ENCODE peak calls at places on chromosomes 12 and 14, in eight cellular contexts. V is aorta; D is brain microvascular endothelial cell; L is thyroid gland; B is CD4-positive, alpha-beta memory T cell; M is SK-N-SH; U is fibroblast of lung; J is adrenal gland. E is an unnamed sample.

GRCh38 chr14:92613008-92613658 is 99.6 kb downstream of the RIN3 start:
- DNase-seq in V (no peak), D (no peak), L (peak), B (peak), M (peak), U (no peak), J (no peak), E (peak)

GRCh38 chr12:127272864-127273263 is 994.1 kb upstream of the TMEM132C start:
- DNase-seq in V (no peak), D (peak), L (no peak), B (no peak), M (no peak), U (no peak), J (no peak), E (no peak)

GRCh38 chr12:104314242-104314614 is 10.7 kb downstream of the EID3 start:
- DNase-seq in V (no peak), D (no peak), L (no peak), B (no peak), M (no peak), U (no peak), J (no peak), E (no peak)

GRCh38 chr12:27618836-27619235 is 77.4 kb upstream of the REP15 start:
- DNase-seq in V (no peak), D (peak), L (no peak), B (no peak), M (no peak), U (no peak), J (no peak), E (no peak)

GRCh38 chr12:121560392-121561021 is 20.3 kb downstream of the KDM2B start:
- DNase-seq in V (peak), D (no peak), L (no peak), B (no peak), M (no peak), U (no peak), J (no peak), E (no peak)

GRCh38 chr12:106093246-106093645 is 45.5 kb downstream of the NUAK1 start:
- DNase-seq in V (no peak), D (no peak), L (no peak), B (no peak), M (no peak), U (no peak), J (no peak), E (no peak)

GRCh38 chr12:5965950-5966383 is 20.9 kb upstream of the ANO2 start:
- DNase-seq in V (no peak), D (peak), L (peak), B (no peak), M (peak), U (peak), J (peak), E (peak)

GRCh38 chr12:46948936-46949555 is 123.2 kb upstream of the SLC38A4 start:
- DNase-seq in V (no peak), D (no peak), L (no peak), B (no peak), M (no peak), U (no peak), J (no peak), E (no peak)

GRCh38 chr14:30283822-30284446 is 275.0 kb upstream of the G2E3 start:
- DNase-seq in V (no peak), D (peak), L (peak), B (no peak), M (peak), U (peak), J (peak), E (no peak)

GRCh38 chr12:3119745-3120660 is 42.8 kb downstream of the TSPAN9 start:
- DNase-seq in V (peak), D (no peak), L (peak), B (no peak), M (peak), U (peak), J (no peak), E (no peak)

GRCh38 chr12:19869413-19869812 is 430.1 kb downstream of the AEBP2 start:
- DNase-seq in V (peak), D (peak), L (no peak), B (no peak), M (no peak), U (no peak), J (no peak), E (no peak)

GRCh38 chr14:59159169-59159568 is 29.3 kb upstream of the DAAM1 start:
- DNase-seq in V (no peak), D (no peak), L (no peak), B (no peak), M (no peak), U (peak), J (no peak), E (no peak)

GRCh38 chr12:126469211-126469610 is 1404.0 kb downstream of the AACS start:
- DNase-seq in V (no peak), D (no peak), L (no peak), B (no peak), M (no peak), U (no peak), J (no peak), E (no peak)

GRCh38 chr12:49868952-49869815 is 26.3 kb upstream of the BCDIN3D start:
- DNase-seq in V (peak), D (peak), L (peak), B (no peak), M (peak), U (peak), J (peak), E (no peak)

GRCh38 chr12:78062781-78063180 is 232.1 kb downstream of the NAV3 start:
- DNase-seq in V (peak), D (peak), L (peak), B (no peak), M (no peak), U (peak), J (peak), E (no peak)

GRCh38 chr14:100834441-100835277 is 8.7 kb downstream of the MEG3 start:
- DNase-seq in V (no peak), D (no peak), L (no peak), B (no peak), M (no peak), U (no peak), J (no peak), E (no peak)

GRCh38 chr12:570949-571794 is 92.1 kb downstream of the NINJ2 start:
- DNase-seq in V (peak), D (no peak), L (peak), B (no peak), M (no peak), U (peak), J (peak), E (no peak)

GRCh38 chr12:100741084-100741711 is 53.4 kb upstream of the ANO4 start:
- DNase-seq in V (no peak), D (peak), L (peak), B (no peak), M (peak), U (peak), J (no peak), E (no peak)

GRCh38 chr12:27013606-27014084 is 539 bp downstream of the TM7SF3 start:
- DNase-seq in V (no peak), D (peak), L (peak), B (no peak), M (no peak), U (peak), J (peak), E (no peak)

GRCh38 chr14:102511538-102511937 is 2.0 kb upstream of the ANKRD9 start:
- DNase-seq in V (no peak), D (no peak), L (no peak), B (no peak), M (no peak), U (no peak), J (no peak), E (no peak)

GRCh38 chr14:102509744-102510615 is at the start of gene ANKRD9:
- DNase-seq in V (peak), D (peak), L (peak), B (peak), M (peak), U (peak), J (peak), E (peak)

GRCh38 chr14:102512713-102513373 is 3.3 kb upstream of the ANKRD9 start:
- DNase-seq in V (no peak), D (no peak), L (no peak), B (no peak), M (no peak), U (no peak), J (no peak), E (no peak)

GRCh38 chr14:102508774-102509743 is 517 bp downstream of the ANKRD9 start:
- DNase-seq in V (peak), D (no peak), L (peak), B (peak), M (peak), U (peak), J (peak), E (peak)

GRCh38 chr14:102510616-102511520 is 1.3 kb upstream of the ANKRD9 start:
- DNase-seq in V (no peak), D (no peak), L (peak), B (no peak), M (no peak), U (no peak), J (no peak), E (no peak)
- H3K4me3 ChIP-seq in V (no peak), D (no peak), L (peak), B (peak), M (no peak), U (no peak), J (no peak), E (peak)

GRCh38 chr12:22755629-22756028 is 130.7 kb downstream of the ETNK1 start:
- DNase-seq in V (peak), D (no peak), L (no peak), B (no peak), M (no peak), U (no peak), J (no peak), E (no peak)
- H3K4me3 ChIP-seq in V (no peak), D (no peak), L (no peak), B (no peak), M (no peak), U (no peak), J (no peak), E (no peak)

GRCh38 chr12:15752780-15753179 is 36.4 kb downstream of the EPS8 start:
- DNase-seq in V (no peak), D (no peak), L (no peak), B (no peak), M (no peak), U (peak), J (no peak), E (no peak)

GRCh38 chr12:15749937-15750336 is 39.3 kb downstream of the EPS8 start:
- DNase-seq in V (no peak), D (no peak), L (no peak), B (no peak), M (no peak), U (no peak), J (no peak), E (no peak)

GRCh38 chr12:15756822-15757221 is 32.4 kb downstream of the EPS8 start:
- DNase-seq in V (no peak), D (no peak), L (no peak), B (no peak), M (no peak), U (peak), J (no peak), E (no peak)

GRCh38 chr12:15754233-15754632 is 35.0 kb downstream of the EPS8 start:
- DNase-seq in V (no peak), D (no peak), L (no peak), B (no peak), M (no peak), U (peak), J (no peak), E (no peak)

GRCh38 chr12:15751741-15752140 is 37.4 kb downstream of the EPS8 start:
- DNase-seq in V (no peak), D (no peak), L (no peak), B (no peak), M (no peak), U (no peak), J (no peak), E (no peak)
- H3K4me3 ChIP-seq in V (no peak), D (no peak), L (no peak), B (no peak), M (no peak), U (no peak), J (no peak), E (no peak)

GRCh38 chr14:69637503-69638030 is 26.2 kb downstream of the SUSD6 start:
- DNase-seq in V (peak), D (no peak), L (peak), B (no peak), M (peak), U (no peak), J (peak), E (no peak)
- H3K4me3 ChIP-seq in V (no peak), D (no peak), L (no peak), B (no peak), M (peak), U (no peak), J (no peak), E (no peak)

GRCh38 chr14:38254565-38255407 is 1.1 kb downstream of the CLEC14A start:
- DNase-seq in V (peak), D (no peak), L (no peak), B (no peak), M (no peak), U (peak), J (no peak), E (no peak)
- H3K4me3 ChIP-seq in V (no peak), D (peak), L (peak), B (no peak), M (no peak), U (peak), J (no peak), E (no peak)

GRCh38 chr12:14776236-14776959 is 26.9 kb downstream of the WBP11 start:
- DNase-seq in V (no peak), D (no peak), L (no peak), B (no peak), M (peak), U (peak), J (no peak), E (no peak)
- H3K4me3 ChIP-seq in V (peak), D (no peak), L (peak), B (no peak), M (peak), U (peak), J (no peak), E (no peak)